ENCODE peak calls at places on chromosome 1, in seven cellular contexts. I is fibroblast of lung, M is H9, D is HCT116, A is endothelial cell of umbilical vein, T is kidney, Y is mammary epithelial cell. X is an unnamed sample.
A peak's percentile ranks its signal among the peaks of the same experiment; 100 is the strongest.

GRCh38 chr1:154750681-154751665 is 119.1 kb downstream of the KCNN3 start:
- DNase-seq in I (no peak), M (peak; percentile 27), D (no peak), A (no peak), T (no peak), Y (no peak), X (no peak)

GRCh38 chr1:43360616-43361015 is 1.8 kb downstream of the CDC20 start:
- DNase-seq in I (no peak), M (no peak), D (no peak), A (no peak), T (no peak), Y (no peak), X (no peak)

GRCh38 chr1:39711359-39712340 is 20.4 kb upstream of the HPCAL4 start:
- DNase-seq in I (peak; percentile 55), M (peak; percentile 76), D (no peak), A (no peak), T (no peak), Y (no peak), X (no peak)

GRCh38 chr1:89907669-89908293 is 86.9 kb downstream of the LRRC8D start:
- DNase-seq in I (peak; percentile 78), M (no peak), D (no peak), A (peak; percentile 75), T (no peak), Y (peak; percentile 71), X (no peak)

GRCh38 chr1:27575861-27576331 is 28.0 kb downstream of the AHDC1 start:
- DNase-seq in I (peak; percentile 55), M (peak; percentile 85), D (no peak), A (peak; percentile 56), T (peak; percentile 90), Y (peak; percentile 54), X (peak; percentile 64)

GRCh38 chr1:8025061-8025670 is 943 bp downstream of the ERRFI1 start:
- DNase-seq in I (peak; percentile 32), M (no peak), D (no peak), A (no peak), T (peak; percentile 72), Y (peak; percentile 77), X (no peak)

GRCh38 chr1:198599749-198600148 is 39.1 kb upstream of the PTPRC start:
- DNase-seq in I (no peak), M (no peak), D (no peak), A (no peak), T (no peak), Y (no peak), X (no peak)

GRCh38 chr1:41925712-41926111 is 7.0 kb upstream of the HIVEP3 start:
- DNase-seq in I (no peak), M (no peak), D (no peak), A (no peak), T (no peak), Y (no peak), X (no peak)

GRCh38 chr1:148362141-148362929 is 120.8 kb downstream of the PPIAL4G start:
- DNase-seq in I (peak; percentile 74), M (peak; percentile 95), D (peak; percentile 86), A (no peak), T (no peak), Y (peak; percentile 64), X (peak; percentile 85)

GRCh38 chr1:202659541-202659940 is 50.7 kb downstream of the SYT2 start:
- DNase-seq in I (no peak), M (no peak), D (no peak), A (no peak), T (no peak), Y (no peak), X (no peak)

GRCh38 chr1:94702440-94702810 is 117.7 kb upstream of the SLC44A3 start:
- DNase-seq in I (no peak), M (no peak), D (no peak), A (no peak), T (no peak), Y (no peak), X (no peak)

GRCh38 chr1:119564548-119564947 is 57.5 kb downstream of the HSD3B1 start:
- DNase-seq in I (no peak), M (no peak), D (no peak), A (no peak), T (no peak), Y (no peak), X (no peak)

GRCh38 chr1:109775408-109775807 is 11.7 kb upstream of the EPS8L3 start:
- DNase-seq in I (peak; percentile 20), M (no peak), D (no peak), A (no peak), T (peak; percentile 26), Y (no peak), X (no peak)

GRCh38 chr1:228478912-228479665 is 8.1 kb upstream of the RNF187 start:
- DNase-seq in I (no peak), M (peak; percentile 68), D (no peak), A (no peak), T (no peak), Y (no peak), X (no peak)

GRCh38 chr1:204480515-204480914 is 14.1 kb downstream of the PIK3C2B start:
- DNase-seq in I (no peak), M (no peak), D (no peak), A (no peak), T (no peak), Y (no peak), X (no peak)

GRCh38 chr1:21736876-21737275 is 46.1 kb downstream of the USP48 start:
- DNase-seq in I (no peak), M (no peak), D (no peak), A (no peak), T (no peak), Y (no peak), X (no peak)

GRCh38 chr1:41072051-41072450 is 50.5 kb upstream of the SLFNL1 start:
- DNase-seq in I (peak; percentile 64), M (no peak), D (no peak), A (no peak), T (no peak), Y (no peak), X (no peak)

GRCh38 chr1:235720544-235720943 is 71.0 kb upstream of the GNG4 start:
- DNase-seq in I (peak; percentile 32), M (no peak), D (no peak), A (no peak), T (no peak), Y (peak; percentile 57), X (no peak)

GRCh38 chr1:175933801-175934200 is 190.4 kb upstream of the TNR start:
- DNase-seq in I (no peak), M (no peak), D (no peak), A (no peak), T (no peak), Y (no peak), X (no peak)

GRCh38 chr1:248759644-248760043 is 4.1 kb upstream of the LYPD8 start:
- DNase-seq in I (no peak), M (no peak), D (no peak), A (no peak), T (no peak), Y (no peak), X (no peak)

GRCh38 chr1:171081220-171081993 is 9.3 kb upstream of the FMO3 start:
- DNase-seq in I (peak; percentile 41), M (no peak), D (peak; percentile 15), A (peak; percentile 18), T (no peak), Y (peak; percentile 9), X (no peak)

GRCh38 chr1:7224644-7225043 is 439.4 kb downstream of the CAMTA1 start:
- DNase-seq in I (no peak), M (peak; percentile 72), D (peak; percentile 37), A (no peak), T (no peak), Y (no peak), X (peak; percentile 35)

GRCh38 chr1:20051218-20051829 is 18.7 kb upstream of the PLA2G5 start:
- DNase-seq in I (no peak), M (no peak), D (no peak), A (no peak), T (no peak), Y (peak; percentile 27), X (peak; percentile 1)
- H3K9me3 ChIP-seq in I (no peaks in the 10 kb centered on the region), M (peaks cover 26% of the 10 kb centered on the region), D (peaks cover 5% of the 10 kb centered on the region), A (no peaks in the 10 kb centered on the region), T (no peaks in the 10 kb centered on the region), Y (peaks cover 2% of the 10 kb centered on the region), X (no peaks in the 10 kb centered on the region)

GRCh38 chr1:216562383-216562782 is 139.1 kb upstream of the USH2A start:
- DNase-seq in I (no peak), M (no peak), D (no peak), A (no peak), T (no peak), Y (no peak), X (no peak)
- TF ChIP-seq CTCF in I (peak; percentile 32), M (peak; percentile 51), D (no peak), A (no peak), T (no peak), Y (peak; percentile 14), X (no peak)

DNA sequence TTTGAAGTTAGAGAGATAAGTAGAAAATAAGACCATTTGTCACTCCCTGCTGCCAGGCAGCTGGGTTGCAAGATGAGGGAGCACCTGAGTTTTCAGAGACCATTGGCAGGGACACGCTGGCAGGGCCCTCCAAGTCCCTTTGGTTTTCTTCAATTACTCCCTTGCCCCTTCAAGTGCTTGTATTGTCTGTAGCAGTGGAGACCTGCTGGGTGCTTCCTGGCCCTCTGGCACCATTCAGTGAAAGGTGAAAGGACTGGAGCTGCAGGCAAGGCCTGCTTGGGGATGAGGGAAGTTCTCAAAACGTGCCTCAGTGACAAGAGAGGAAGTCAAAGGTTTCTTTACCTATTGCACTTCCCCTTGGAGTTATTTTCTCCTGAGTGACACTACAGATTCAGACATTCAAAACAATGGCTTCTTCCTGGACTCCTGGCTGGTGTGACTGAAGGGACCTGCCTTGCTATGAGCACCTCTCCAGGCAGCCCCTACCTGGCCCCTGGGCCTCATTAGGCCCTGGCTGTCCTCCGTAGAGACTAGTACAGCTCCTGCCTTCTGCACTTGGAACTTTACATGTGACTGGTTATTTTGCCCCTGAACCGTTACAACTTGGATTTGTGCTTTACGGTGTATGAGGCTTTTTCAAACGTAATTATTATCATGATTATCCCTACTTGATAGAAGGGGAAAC is 100.1 kb downstream of the C1orf21 start:
- DNase-seq in I (no peak), M (peak; percentile 67), D (no peak), A (no peak), T (no peak), Y (no peak), X (no peak)
- H3K9ac ChIP-seq in I (no peak overlapping the region), M (no peak overlapping the region), D (no peak overlapping the region), A (no peak overlapping the region), T (no peak overlapping the region), Y (no peak overlapping the region), X (no peak overlapping the region)

GRCh38 chr1:247079141-247079874 is 697 bp upstream of the ZNF670 start:
- DNase-seq in I (no peak), M (peak; percentile 55), D (no peak), A (no peak), T (no peak), Y (no peak), X (no peak)

GRCh38 chr1:247078315-247079140 is at the start of gene ZNF670:
- DNase-seq in I (peak; percentile 93), M (peak; percentile 98), D (peak; percentile 94), A (peak; percentile 96), T (peak; percentile 97), Y (peak; percentile 95), X (peak; percentile 99)

GRCh38 chr1:247077768-247078314 is 770 bp downstream of the ZNF670 start:
- DNase-seq in I (peak; percentile 18), M (no peak), D (no peak), A (peak; percentile 41), T (no peak), Y (no peak), X (no peak)

DNA sequence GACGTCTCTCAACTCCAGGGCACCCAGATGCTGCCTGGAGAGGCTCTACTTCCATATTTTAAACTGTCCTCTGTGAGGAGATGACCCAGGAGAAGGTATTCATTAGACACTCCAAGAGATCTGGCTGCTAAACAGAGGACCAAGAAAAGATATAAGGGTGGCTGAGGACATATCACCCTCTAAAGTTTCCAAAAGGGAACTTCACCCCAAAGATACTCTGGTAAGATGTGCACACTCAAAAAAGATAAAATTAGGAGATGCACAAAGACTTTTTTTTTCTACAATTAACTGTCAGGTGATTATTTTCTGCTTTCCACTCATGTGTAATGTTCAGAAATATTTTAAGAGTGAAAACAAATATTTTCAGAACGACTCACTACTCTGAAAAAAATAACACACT is 1.4 kb downstream of the ZNF670 start:
- DNase-seq in I (peak; percentile 25), M (no peak), D (no peak), A (peak; percentile 7), T (no peak), Y (no peak), X (no peak)
- H3K9me3 ChIP-seq in I (no peaks in the 10 kb centered on the region), M (peaks cover 20% of the 10 kb centered on the region), D (peaks cover 6% of the 10 kb centered on the region), A (no peaks in the 10 kb centered on the region), T (no peaks in the 10 kb centered on the region), Y (no peaks in the 10 kb centered on the region), X (no peaks in the 10 kb centered on the region)